ENCODE peak calls at places on chromosomes 5 and 9, in four cellular contexts. K, C, D and W are unnamed samples.

GRCh38 chr5:78647411-78647818 is 1.2 kb downstream of the LHFPL2 start:
- DNase-seq in K (peak; percentile 54), C (peak; percentile 58), D (no peak), W (no peak)

GRCh38 chr9:111957856-111958631 is 61.4 kb downstream of the UGCG start:
- DNase-seq in K (peak; percentile 99), C (peak; percentile 98), D (no peak), W (no peak)

GRCh38 chr5:41869150-41869738 is 981 bp downstream of the OXCT1 start:
- DNase-seq in K (peak; percentile 20), C (peak; percentile 43), D (no peak), W (no peak)

GRCh38 chr9:124882221-124882620 is 20.3 kb downstream of the ARPC5L start:
- DNase-seq in K (no peak), C (no peak), D (no peak), W (no peak)

GRCh38 chr5:67267522-67268232 is 71.1 kb upstream of the CD180 start:
- DNase-seq in K (no peak), C (no peak), D (no peak), W (no peak)

GRCh38 chr5:980941-981340 is 27.7 kb upstream of the NKD2 start:
- DNase-seq in K (no peak), C (peak; percentile 49), D (no peak), W (no peak)

GRCh38 chr9:127953768-127954505 is 16.3 kb upstream of the DPM2 start:
- DNase-seq in K (no peak), C (no peak), D (no peak), W (no peak)

GRCh38 chr5:88391116-88391515 is 122.5 kb upstream of the TMEM161B start:
- DNase-seq in K (no peak), C (no peak), D (no peak), W (no peak)

GRCh38 chr9:35691325-35691631 is 1.6 kb upstream of the TPM2 start:
- DNase-seq in K (no peak), C (no peak), D (no peak), W (no peak)

GRCh38 chr5:72940082-72940481 is 15.8 kb upstream of the FCHO2 start:
- DNase-seq in K (no peak), C (no peak), D (no peak), W (no peak)

GRCh38 chr5:141883184-141883947 is 5.2 kb upstream of the PCDH1 start:
- DNase-seq in K (peak; percentile 21), C (peak; percentile 50), D (no peak), W (no peak)

GRCh38 chr5:95283761-95284511 is 958 bp downstream of the MCTP1 start:
- DNase-seq in K (peak; percentile 25), C (peak; percentile 8), D (no peak), W (no peak)

GRCh38 chr5:145775893-145776444 is 59.2 kb downstream of the PRELID2 start:
- DNase-seq in K (peak; percentile 97), C (peak; percentile 94), D (no peak), W (no peak)

GRCh38 chr5:178769617-178770290 is 39.3 kb upstream of the ZNF354A start:
- DNase-seq in K (peak; percentile 8), C (no peak), D (no peak), W (no peak)

GRCh38 chr5:71587709-71588532 is 781 bp downstream of the MCCC2 start:
- DNase-seq in K (no peak), C (peak; percentile 55), D (no peak), W (no peak)

GRCh38 chr5:116444373-116445058 is 130.1 kb downstream of the SEMA6A start:
- DNase-seq in K (no peak), C (no peak), D (no peak), W (no peak)

GRCh38 chr5:157126-157715 is 34.1 kb upstream of the LRRC14B start:
- DNase-seq in K (no peak), C (no peak), D (no peak), W (no peak)

GRCh38 chr5:56409331-56410190 is 176.4 kb upstream of the ANKRD55 start:
- DNase-seq in K (peak; percentile 90), C (peak; percentile 78), D (no peak), W (no peak)

GRCh38 chr5:456351-457194 is 13.6 kb downstream of the EXOC3 start:
- DNase-seq in K (no peak), C (no peak), D (no peak), W (no peak)

GRCh38 chr9:134888603-134889195 is 8.1 kb downstream of the FCN2 start:
- DNase-seq in K (no peak), C (no peak), D (no peak), W (no peak)

GRCh38 chr5:176733586-176734262 is 76.6 kb upstream of the UNC5A start:
- DNase-seq in K (no peak), C (no peak), D (no peak), W (no peak)

GRCh38 chr5:135565691-135566421 is 12.9 kb downstream of the CXCL14 start:
- DNase-seq in K (peak; percentile 44), C (peak; percentile 71), D (peak; percentile 43), W (no peak)

GRCh38 chr5:26023361-26023760 is 1015.0 kb downstream of the CDH9 start:
- DNase-seq in K (no peak), C (no peak), D (no peak), W (no peak)

GRCh38 chr9:4016789-4017188 is 283.1 kb downstream of the GLIS3 start:
- DNase-seq in K (no peak), C (no peak), D (no peak), W (no peak)

GRCh38 chr9:98332405-98332831 is 77.0 kb upstream of the TBC1D2 start:
- DNase-seq in K (no peak), C (peak; percentile 64), D (no peak), W (no peak)

GRCh38 chr5:158700231-158700996 is 399.3 kb downstream of the EBF1 start:
- DNase-seq in K (no peak), C (peak; percentile 49), D (no peak), W (no peak)

GRCh38 chr5:176819476-176819875 is 9.1 kb downstream of the UNC5A start:
- DNase-seq in K (no peak), C (no peak), D (no peak), W (no peak)

GRCh38 chr9:6782981-6783380 is 25.2 kb downstream of the KDM4C start:
- DNase-seq in K (peak; percentile 59), C (no peak), D (no peak), W (no peak)

GRCh38 chr5:67149933-67150523 is 46.6 kb downstream of the CD180 start:
- DNase-seq in K (peak; percentile 47), C (peak; percentile 61), D (no peak), W (no peak)

GRCh38 chr5:172757394-172758010 is 13.5 kb downstream of the DUSP1 start:
- DNase-seq in K (no peak), C (no peak), D (no peak), W (no peak)

GRCh38 chr9:126413470-126414051 is 86.9 kb downstream of the MVB12B start:
- DNase-seq in K (no peak), C (no peak), D (no peak), W (peak; percentile 42)

GRCh38 chr5:5617024-5617423 is 194.5 kb downstream of the ICE1 start:
- DNase-seq in K (no peak), C (no peak), D (no peak), W (no peak)